ENCODE peak calls at places on chromosomes 1 and 21, in nine cellular contexts. One of them, this sample, is unnamed.

GRCh38 chr1:47617381-47618221 is 179.8 kb downstream of the FOXD2 start:
- DNase-seq in Caco-2: no peak
- DNase-seq in smooth muscle cell of the brain vasculature: no peak
- DNase-seq in sciatic nerve: no peak
- DNase-seq in IMR-90: no peak
- DNase-seq in amniotic stem cell: no peak
- DNase-seq in globus pallidus: no peak
- DNase-seq in upper lobe of right lung: no peak
- DNase-seq in stimulated activated naive CD8-positive, alpha-beta T cell treated with anti-CD3 and anti-CD28 coated beads, Interleukin-15, Interleukin-2, amounts not matched to agents 100 U/mL and 50 U/mL, for 24 hours: no peak
- DNase-seq in this sample: no peak

GRCh38 chr1:173297798-173298391 is 90.8 kb upstream of the TNFSF4 start:
- DNase-seq in Caco-2: no peak
- DNase-seq in smooth muscle cell of the brain vasculature: no peak
- DNase-seq in sciatic nerve: no peak
- DNase-seq in IMR-90: no peak
- DNase-seq in amniotic stem cell: no peak
- DNase-seq in globus pallidus: no peak
- DNase-seq in upper lobe of right lung: no peak
- DNase-seq in stimulated activated naive CD8-positive, alpha-beta T cell treated with anti-CD3 and anti-CD28 coated beads, Interleukin-15, Interleukin-2, amounts not matched to agents 100 U/mL and 50 U/mL, for 24 hours: peak
- DNase-seq in this sample: no peak

GRCh38 chr1:109784551-109785252 is 21.0 kb upstream of the EPS8L3 start:
- DNase-seq in Caco-2: no peak
- DNase-seq in smooth muscle cell of the brain vasculature: peak
- DNase-seq in sciatic nerve: peak
- DNase-seq in IMR-90: no peak
- DNase-seq in amniotic stem cell: no peak
- DNase-seq in globus pallidus: no peak
- DNase-seq in upper lobe of right lung: peak
- DNase-seq in stimulated activated naive CD8-positive, alpha-beta T cell treated with anti-CD3 and anti-CD28 coated beads, Interleukin-15, Interleukin-2, amounts not matched to agents 100 U/mL and 50 U/mL, for 24 hours: no peak
- DNase-seq in this sample: no peak

GRCh38 chr1:208101661-208102431 is 142.3 kb downstream of the PLXNA2 start:
- DNase-seq in Caco-2: no peak
- DNase-seq in smooth muscle cell of the brain vasculature: no peak
- DNase-seq in sciatic nerve: peak
- DNase-seq in IMR-90: peak
- DNase-seq in amniotic stem cell: no peak
- DNase-seq in globus pallidus: no peak
- DNase-seq in upper lobe of right lung: no peak
- DNase-seq in stimulated activated naive CD8-positive, alpha-beta T cell treated with anti-CD3 and anti-CD28 coated beads, Interleukin-15, Interleukin-2, amounts not matched to agents 100 U/mL and 50 U/mL, for 24 hours: no peak
- DNase-seq in this sample: no peak

GRCh38 chr1:84959294-84959693 is 37.6 kb downstream of the MCOLN2 start:
- DNase-seq in Caco-2: no peak
- DNase-seq in smooth muscle cell of the brain vasculature: no peak
- DNase-seq in sciatic nerve: no peak
- DNase-seq in IMR-90: peak
- DNase-seq in amniotic stem cell: no peak
- DNase-seq in globus pallidus: no peak
- DNase-seq in upper lobe of right lung: no peak
- DNase-seq in stimulated activated naive CD8-positive, alpha-beta T cell treated with anti-CD3 and anti-CD28 coated beads, Interleukin-15, Interleukin-2, amounts not matched to agents 100 U/mL and 50 U/mL, for 24 hours: peak
- DNase-seq in this sample: no peak

GRCh38 chr1:117712598-117712997 is 106.8 kb downstream of the TENT5C start:
- DNase-seq in Caco-2: no peak
- DNase-seq in smooth muscle cell of the brain vasculature: no peak
- DNase-seq in sciatic nerve: no peak
- DNase-seq in IMR-90: no peak
- DNase-seq in amniotic stem cell: no peak
- DNase-seq in globus pallidus: no peak
- DNase-seq in upper lobe of right lung: no peak
- DNase-seq in stimulated activated naive CD8-positive, alpha-beta T cell treated with anti-CD3 and anti-CD28 coated beads, Interleukin-15, Interleukin-2, amounts not matched to agents 100 U/mL and 50 U/mL, for 24 hours: no peak
- DNase-seq in this sample: no peak

GRCh38 chr1:114390960-114391359 is 120.0 kb downstream of the TRIM33 start:
- DNase-seq in Caco-2: no peak
- DNase-seq in smooth muscle cell of the brain vasculature: no peak
- DNase-seq in sciatic nerve: no peak
- DNase-seq in IMR-90: no peak
- DNase-seq in amniotic stem cell: no peak
- DNase-seq in globus pallidus: no peak
- DNase-seq in upper lobe of right lung: no peak
- DNase-seq in stimulated activated naive CD8-positive, alpha-beta T cell treated with anti-CD3 and anti-CD28 coated beads, Interleukin-15, Interleukin-2, amounts not matched to agents 100 U/mL and 50 U/mL, for 24 hours: no peak
- DNase-seq in this sample: no peak

GRCh38 chr21:38802050-38803026 is 3.4 kb upstream of the ETS2 start:
- DNase-seq in Caco-2: no peak
- DNase-seq in smooth muscle cell of the brain vasculature: no peak
- DNase-seq in sciatic nerve: no peak
- DNase-seq in IMR-90: peak
- DNase-seq in amniotic stem cell: no peak
- DNase-seq in globus pallidus: no peak
- DNase-seq in upper lobe of right lung: no peak
- DNase-seq in stimulated activated naive CD8-positive, alpha-beta T cell treated with anti-CD3 and anti-CD28 coated beads, Interleukin-15, Interleukin-2, amounts not matched to agents 100 U/mL and 50 U/mL, for 24 hours: no peak
- DNase-seq in this sample: no peak

GRCh38 chr1:111754964-111755320 is 759 bp upstream of the DDX20 start:
- DNase-seq in Caco-2: no peak
- DNase-seq in smooth muscle cell of the brain vasculature: no peak
- DNase-seq in sciatic nerve: peak
- DNase-seq in IMR-90: peak
- DNase-seq in amniotic stem cell: no peak
- DNase-seq in globus pallidus: no peak
- DNase-seq in upper lobe of right lung: peak
- DNase-seq in stimulated activated naive CD8-positive, alpha-beta T cell treated with anti-CD3 and anti-CD28 coated beads, Interleukin-15, Interleukin-2, amounts not matched to agents 100 U/mL and 50 U/mL, for 24 hours: peak
- DNase-seq in this sample: no peak

GRCh38 chr1:215083408-215083961 is 948 bp downstream of the KCNK2 start:
- DNase-seq in Caco-2: peak
- DNase-seq in smooth muscle cell of the brain vasculature: no peak
- DNase-seq in sciatic nerve: peak
- DNase-seq in IMR-90: peak
- DNase-seq in amniotic stem cell: no peak
- DNase-seq in globus pallidus: no peak
- DNase-seq in upper lobe of right lung: peak
- DNase-seq in stimulated activated naive CD8-positive, alpha-beta T cell treated with anti-CD3 and anti-CD28 coated beads, Interleukin-15, Interleukin-2, amounts not matched to agents 100 U/mL and 50 U/mL, for 24 hours: no peak
- DNase-seq in this sample: peak

GRCh38 chr1:240831191-240831631 is 219.3 kb upstream of the GREM2 start:
- DNase-seq in Caco-2: no peak
- DNase-seq in smooth muscle cell of the brain vasculature: no peak
- DNase-seq in sciatic nerve: no peak
- DNase-seq in IMR-90: peak
- DNase-seq in amniotic stem cell: peak
- DNase-seq in globus pallidus: no peak
- DNase-seq in upper lobe of right lung: no peak
- DNase-seq in stimulated activated naive CD8-positive, alpha-beta T cell treated with anti-CD3 and anti-CD28 coated beads, Interleukin-15, Interleukin-2, amounts not matched to agents 100 U/mL and 50 U/mL, for 24 hours: no peak
- DNase-seq in this sample: no peak

GRCh38 chr1:62796151-62796680 is 12.3 kb downstream of the ATG4C start:
- DNase-seq in Caco-2: no peak
- DNase-seq in smooth muscle cell of the brain vasculature: no peak
- DNase-seq in sciatic nerve: no peak
- DNase-seq in IMR-90: no peak
- DNase-seq in amniotic stem cell: no peak
- DNase-seq in globus pallidus: peak
- DNase-seq in upper lobe of right lung: no peak
- DNase-seq in stimulated activated naive CD8-positive, alpha-beta T cell treated with anti-CD3 and anti-CD28 coated beads, Interleukin-15, Interleukin-2, amounts not matched to agents 100 U/mL and 50 U/mL, for 24 hours: no peak
- DNase-seq in this sample: no peak

GRCh38 chr1:116260621-116261020 is 112.4 kb upstream of the ATP1A1 start:
- DNase-seq in Caco-2: no peak
- DNase-seq in smooth muscle cell of the brain vasculature: no peak
- DNase-seq in sciatic nerve: no peak
- DNase-seq in IMR-90: no peak
- DNase-seq in amniotic stem cell: no peak
- DNase-seq in globus pallidus: no peak
- DNase-seq in upper lobe of right lung: no peak
- DNase-seq in stimulated activated naive CD8-positive, alpha-beta T cell treated with anti-CD3 and anti-CD28 coated beads, Interleukin-15, Interleukin-2, amounts not matched to agents 100 U/mL and 50 U/mL, for 24 hours: no peak
- DNase-seq in this sample: no peak

GRCh38 chr1:93453911-93454310 is 6.0 kb downstream of the FNBP1L start:
- DNase-seq in Caco-2: no peak
- DNase-seq in smooth muscle cell of the brain vasculature: no peak
- DNase-seq in sciatic nerve: no peak
- DNase-seq in IMR-90: no peak
- DNase-seq in amniotic stem cell: no peak
- DNase-seq in globus pallidus: no peak
- DNase-seq in upper lobe of right lung: no peak
- DNase-seq in stimulated activated naive CD8-positive, alpha-beta T cell treated with anti-CD3 and anti-CD28 coated beads, Interleukin-15, Interleukin-2, amounts not matched to agents 100 U/mL and 50 U/mL, for 24 hours: no peak
- DNase-seq in this sample: no peak

GRCh38 chr1:171674443-171675405 is 22.2 kb upstream of the MYOC start:
- DNase-seq in Caco-2: no peak
- DNase-seq in smooth muscle cell of the brain vasculature: no peak
- DNase-seq in sciatic nerve: no peak
- DNase-seq in IMR-90: no peak
- DNase-seq in amniotic stem cell: no peak
- DNase-seq in globus pallidus: peak
- DNase-seq in upper lobe of right lung: no peak
- DNase-seq in stimulated activated naive CD8-positive, alpha-beta T cell treated with anti-CD3 and anti-CD28 coated beads, Interleukin-15, Interleukin-2, amounts not matched to agents 100 U/mL and 50 U/mL, for 24 hours: no peak
- DNase-seq in this sample: no peak

GRCh38 chr1:42943166-42943565 is 15.5 kb downstream of the SLC2A1 start:
- DNase-seq in Caco-2: no peak
- DNase-seq in smooth muscle cell of the brain vasculature: no peak
- DNase-seq in sciatic nerve: no peak
- DNase-seq in IMR-90: no peak
- DNase-seq in amniotic stem cell: no peak
- DNase-seq in globus pallidus: no peak
- DNase-seq in upper lobe of right lung: peak
- DNase-seq in stimulated activated naive CD8-positive, alpha-beta T cell treated with anti-CD3 and anti-CD28 coated beads, Interleukin-15, Interleukin-2, amounts not matched to agents 100 U/mL and 50 U/mL, for 24 hours: no peak
- DNase-seq in this sample: no peak